ENCODE peak calls at places on chromosomes 3 and 15, in five cellular contexts. P, N, B, F and J are unnamed samples.

GRCh38 chr15:33204087-33204486 is 9.6 kb upstream of the FMN1 start:
- DNase-seq in P (no peak), N (no peak), B (no peak), F (no peak), J (no peak)

GRCh38 chr3:16908408-16908807 is 23.7 kb downstream of the PLCL2 start:
- DNase-seq in P (no peak), N (no peak), B (no peak), F (no peak), J (no peak)

GRCh38 chr3:134312873-134313838 is 61.1 kb downstream of the AMOTL2 start:
- DNase-seq in P (no peak), N (peak), B (peak), F (no peak), J (peak)

GRCh38 chr3:41000471-41000870 is 198.8 kb upstream of the CTNNB1 start:
- DNase-seq in P (no peak), N (no peak), B (no peak), F (no peak), J (no peak)

GRCh38 chr3:81778678-81779182 is 17.3 kb upstream of the GBE1 start:
- DNase-seq in P (no peak), N (peak), B (no peak), F (no peak), J (peak)

GRCh38 chr3:171835116-171835515 is 8.0 kb upstream of the TMEM212 start:
- DNase-seq in P (no peak), N (no peak), B (no peak), F (no peak), J (no peak)

GRCh38 chr15:77810180-77810579 is 177.5 kb upstream of the LINGO1 start:
- DNase-seq in P (peak), N (no peak), B (no peak), F (no peak), J (no peak)

GRCh38 chr3:179750720-179751328 is 98.0 kb downstream of the USP13 start:
- DNase-seq in P (no peak), N (peak), B (no peak), F (no peak), J (peak)

GRCh38 chr3:35393916-35394315 is 245.4 kb upstream of the ARPP21 start:
- DNase-seq in P (peak), N (peak), B (no peak), F (no peak), J (no peak)

GRCh38 chr15:84929795-84930371 is 45.4 kb downstream of the SLC28A1 start:
- DNase-seq in P (no peak), N (peak), B (no peak), F (no peak), J (peak)

GRCh38 chr3:48142316-48142870 is 45.8 kb downstream of the CDC25A start:
- DNase-seq in P (peak), N (no peak), B (no peak), F (no peak), J (no peak)

GRCh38 chr3:52822363-52822762 is 8.1 kb downstream of the ITIH4 start:
- DNase-seq in P (no peak), N (no peak), B (no peak), F (no peak), J (no peak)

GRCh38 chr3:194348354-194348753 is 2.8 kb downstream of the CPN2 start:
- DNase-seq in P (no peak), N (no peak), B (no peak), F (no peak), J (no peak)

GRCh38 chr3:193640165-193640706 is 47.2 kb downstream of the OPA1 start:
- DNase-seq in P (no peak), N (no peak), B (no peak), F (no peak), J (no peak)

GRCh38 chr15:72784233-72784876 is 797 bp upstream of the ADPGK start:
- DNase-seq in P (peak), N (peak), B (peak), F (no peak), J (peak)

GRCh38 chr3:17195856-17196604 is 311.3 kb downstream of the PLCL2 start:
- DNase-seq in P (no peak), N (peak), B (no peak), F (peak), J (peak)